ENCODE peak calls at places on chromosome 17, in four cellular contexts. X is WTC11, C is K562, T is HepG2. N is an unnamed sample.

GRCh38 chr17:42895185-42895555 is 5.4 kb upstream of the G6PC1 start:
- DNase-seq in X (no peak), C (no peak), T (no peak), N (peak)

GRCh38 chr17:77332981-77333685 is 192.4 kb downstream of the SEC14L1 start:
- DNase-seq in X (no peak), C (peak), T (no peak), N (no peak)

GRCh38 chr17:77572065-77572601 is 386.4 kb upstream of the TNRC6C start:
- DNase-seq in X (no peak), C (no peak), T (no peak), N (no peak)

GRCh38 chr17:31544186-31544585 is 152.7 kb downstream of the RAB11FIP4 start:
- DNase-seq in X (no peak), C (no peak), T (no peak), N (no peak)

GRCh38 chr17:81977211-81978091 is at the start of gene ASPSCR1:
- DNase-seq in X (peak), C (peak), T (peak), N (peak)

GRCh38 chr17:65572581-65573282 is 11.3 kb upstream of the AXIN2 start:
- DNase-seq in X (peak), C (no peak), T (peak), N (no peak)

GRCh38 chr17:7323731-7324437 is 5.3 kb downstream of the NEURL4 start:
- DNase-seq in X (peak), C (peak), T (no peak), N (peak)

GRCh38 chr17:42937712-42938596 is 26.3 kb downstream of the AARSD1 start:
- DNase-seq in X (peak), C (peak), T (peak), N (peak)

GRCh38 chr17:44348234-44348987 is 3.3 kb downstream of the GRN start:
- DNase-seq in X (no peak), C (no peak), T (no peak), N (no peak)

GRCh38 chr17:60545465-60546191 is 19.6 kb upstream of the APPBP2 start:
- DNase-seq in X (no peak), C (no peak), T (no peak), N (no peak)

GRCh38 chr17:49989518-49989880 is 5.5 kb downstream of the DLX3 start:
- DNase-seq in X (no peak), C (no peak), T (no peak), N (no peak)

GRCh38 chr17:42071810-42072209 is 21.4 kb upstream of the C17orf113 start:
- DNase-seq in X (no peak), C (no peak), T (no peak), N (no peak)

GRCh38 chr17:27323538-27324212 is 29.8 kb downstream of the WSB1 start:
- DNase-seq in X (no peak), C (peak), T (peak), N (no peak)

GRCh38 chr17:70920416-70920815 is 751.1 kb downstream of the KCNJ2 start:
- DNase-seq in X (no peak), C (no peak), T (no peak), N (no peak)

GRCh38 chr17:3049705-3050295 is 13.6 kb downstream of the OR1D5 start:
- DNase-seq in X (no peak), C (no peak), T (no peak), N (no peak)

GRCh38 chr17:1485748-1486376 is 6.6 kb downstream of the MYO1C start:
- DNase-seq in X (peak), C (peak), T (no peak), N (peak)

GRCh38 chr17:50047488-50048126 is 8.3 kb upstream of the ITGA3 start:
- DNase-seq in X (no peak), C (no peak), T (no peak), N (no peak)

GRCh38 chr17:72496461-72496860 is 375.6 kb downstream of the SOX9 start:
- DNase-seq in X (no peak), C (no peak), T (no peak), N (no peak)
- TF ChIP-seq HMGXB4 in X (no peak), C (no peak), T (no peak), N (no peak)

DNA sequence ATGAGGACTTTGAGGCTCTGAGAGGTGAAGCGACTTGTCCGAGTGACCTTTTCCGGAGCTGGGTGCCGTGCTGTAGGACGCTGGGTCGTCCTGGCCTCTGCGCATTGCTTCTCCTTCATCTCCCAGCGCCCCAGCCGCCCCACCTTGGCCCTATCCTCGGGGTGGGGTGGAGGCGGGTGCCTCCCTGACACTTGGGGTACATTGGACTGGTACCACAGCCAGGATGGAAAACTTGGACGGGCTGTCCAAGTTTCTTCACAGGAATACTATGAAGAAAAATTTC is 147.9 kb downstream of the SPECC1 start:
- DNase-seq in X (no peak), C (no peak), T (no peak), N (no peak)
- TF ChIP-seq HMGXB4 in X (no peak), C (no peak), T (no peak), N (no peak)

DNA sequence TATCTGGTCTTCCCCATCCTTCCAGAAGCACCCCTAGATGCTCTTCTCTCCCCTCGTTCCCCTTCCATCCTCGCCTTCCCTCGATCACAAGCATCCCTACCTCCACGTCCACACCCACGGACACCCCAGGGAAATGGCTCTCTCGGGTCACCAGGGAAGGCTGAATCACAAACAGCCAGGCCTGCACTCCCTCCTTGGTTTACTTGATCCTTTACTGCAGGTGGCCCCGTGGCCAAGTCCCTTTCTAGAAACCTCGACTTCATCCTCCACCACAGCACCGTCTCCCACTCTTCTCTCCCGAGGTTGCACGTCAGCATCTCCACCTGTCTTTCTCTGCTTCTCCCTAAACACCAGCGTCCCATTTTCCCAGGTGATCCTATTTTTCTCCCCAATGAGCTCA is 6.5 kb upstream of the RBFOX3 start:
- DNase-seq in X (no peak), C (no peak), T (no peak), N (no peak)
- TF ChIP-seq HMGXB4 in X (no peak), C (no peak), T (no peak), N (no peak)

DNA sequence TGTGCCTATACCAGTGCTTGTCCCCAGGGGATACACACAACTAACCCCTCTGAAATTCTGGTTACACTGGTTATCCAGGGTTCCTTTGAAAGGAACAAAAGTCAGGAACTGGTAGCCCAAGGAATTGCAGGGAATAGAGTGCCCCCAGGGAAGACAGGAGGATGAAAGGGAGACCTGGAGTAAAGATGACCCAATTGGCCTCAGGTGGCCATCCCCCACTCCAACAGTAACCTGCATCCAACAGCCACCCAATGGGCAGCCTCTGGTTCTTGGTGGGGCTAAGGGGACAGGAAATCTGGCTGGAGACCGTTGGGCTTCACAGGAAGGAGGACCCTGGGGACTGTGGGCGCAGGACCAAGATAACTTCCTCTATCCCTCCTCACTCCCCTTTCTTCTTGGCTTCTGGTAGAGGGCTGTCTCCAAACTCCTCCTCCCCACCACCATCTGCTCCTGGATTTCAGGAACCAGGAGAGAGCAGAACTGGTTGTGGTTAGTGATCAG is 826 bp upstream of the MPO start:
- DNase-seq in X (no peak), C (peak), T (no peak), N (no peak)
- TF ChIP-seq HMGXB4 in X (no peak), C (no peak), T (no peak), N (no peak)

DNA sequence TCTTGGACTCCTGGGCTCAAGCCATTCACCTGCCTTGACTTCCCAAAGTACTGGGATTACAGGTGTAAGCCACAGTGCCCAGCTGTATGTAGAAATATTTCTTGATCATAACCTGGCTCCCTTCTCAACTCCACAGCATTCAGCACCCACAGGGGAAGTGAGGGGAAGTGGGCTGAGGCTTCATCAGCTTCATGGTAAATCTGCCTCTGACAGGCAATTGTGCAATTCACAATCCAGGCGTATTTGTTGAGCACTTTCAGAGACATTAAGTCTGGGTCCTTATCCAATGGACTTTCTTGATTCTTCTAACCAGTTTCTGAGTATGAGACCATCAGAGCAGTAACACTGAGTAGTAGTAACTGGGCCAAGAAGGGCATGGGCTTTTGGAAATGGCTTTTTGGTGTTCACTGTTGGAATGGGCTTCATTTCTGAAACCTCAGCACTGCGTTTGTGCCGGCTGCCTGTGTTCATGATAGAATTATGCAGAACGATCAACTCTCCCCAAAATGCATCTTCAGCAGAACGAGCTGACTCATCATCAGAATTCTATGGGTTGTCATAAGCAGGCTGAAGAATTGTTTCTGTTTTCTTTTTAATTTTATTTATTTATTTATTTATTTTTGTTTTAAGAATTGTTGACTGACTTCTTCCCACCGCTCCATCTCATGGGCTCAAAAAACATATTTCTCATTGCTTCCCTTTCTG is 28.9 kb downstream of the FAM20A start:
- DNase-seq in X (no peak), C (no peak), T (no peak), N (no peak)
- TF ChIP-seq HMGXB4 in X (no peak), C (no peak), T (no peak), N (no peak)

DNA sequence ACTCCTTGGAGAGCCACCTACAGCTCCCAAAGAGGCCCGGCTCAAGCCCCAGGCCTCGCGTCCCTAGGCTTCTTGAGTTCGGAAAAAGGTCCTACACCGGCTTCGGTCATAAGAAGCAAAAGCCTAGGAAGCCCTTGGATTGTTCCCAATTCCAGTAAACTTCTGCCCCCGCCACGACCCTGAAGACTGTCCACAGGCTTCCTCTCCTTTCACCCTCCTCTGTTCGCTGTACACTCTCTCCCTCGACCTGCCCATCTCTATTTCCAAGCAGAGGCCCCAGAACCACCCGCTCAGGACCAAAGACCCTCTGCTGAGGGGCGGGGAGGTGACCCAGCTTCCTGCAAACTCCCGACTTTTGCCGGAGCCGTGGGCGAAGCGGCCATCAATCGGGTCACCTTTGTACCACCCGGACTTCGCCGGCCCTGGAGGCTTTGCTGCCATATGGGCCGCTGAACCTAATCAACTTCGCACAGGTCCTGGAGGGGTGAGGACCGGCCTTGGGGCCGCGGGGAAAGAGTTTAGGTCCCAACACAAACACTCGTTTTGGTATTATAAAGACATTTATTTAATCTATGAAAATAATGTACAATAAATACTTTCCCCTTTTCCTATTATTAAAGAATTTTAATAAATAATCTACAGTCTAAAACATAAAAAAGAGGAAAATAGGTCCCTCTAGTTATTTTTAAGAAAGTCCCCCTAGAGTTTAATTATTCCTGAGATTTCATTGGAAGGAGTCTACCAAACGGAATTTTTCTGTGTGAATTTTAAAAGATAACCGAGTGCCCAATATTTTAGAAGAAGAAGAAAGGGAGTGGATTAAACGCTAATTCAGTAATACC is 2.6 kb downstream of the HOXB2 start:
- DNase-seq in X (no peak), C (no peak), T (no peak), N (no peak)
- TF ChIP-seq HMGXB4 in X (no peak), C (no peak), T (no peak), N (no peak)

GRCh38 chr17:62740066-62740465 is 68.0 kb downstream of the MARCHF10 start:
- DNase-seq in X (peak), C (no peak), T (no peak), N (no peak)
- TF ChIP-seq HMGXB4 in X (no peak), C (no peak), T (no peak), N (no peak)

N was measured in A549.